ENCODE peak calls at places on chromosome 14, in ten cellular contexts. Y is myocyte, L is BJ, A is DND-41, B is GDM1, J is amygdala, Q is esophagus squamous epithelium, F is MCF 10A, U is right lobe of liver, Z is naive B cell. I is an unnamed sample.

GRCh38 chr14:52043690-52044089 is 25.2 kb downstream of the NID2 start:
- DNase-seq in Y (no peak), L (no peak), A (peak; percentile 37), B (no peak), J (no peak), Q (no peak), F (peak; percentile 59), U (no peak), Z (no peak), I (peak; percentile 39)

GRCh38 chr14:69647216-69647615 is 35.8 kb downstream of the SUSD6 start:
- DNase-seq in Y (no peak), L (no peak), A (no peak), B (no peak), J (no peak), Q (no peak), F (no peak), U (no peak), Z (no peak), I (no peak)

GRCh38 chr14:42222924-42223471 is 616.3 kb downstream of the LRFN5 start:
- DNase-seq in Y (peak; percentile 91), L (peak; percentile 13), A (no peak), B (no peak), J (no peak), Q (no peak), F (peak; percentile 70), U (no peak), Z (peak; percentile 22), I (peak; percentile 82)

GRCh38 chr14:49892636-49893308 is at the start of gene ARF6:
- DNase-seq in Y (peak; percentile 99), L (peak; percentile 65), A (peak; percentile 97), B (peak; percentile 97), J (peak; percentile 95), Q (peak; percentile 91), F (peak; percentile 97), U (peak; percentile 99), Z (peak; percentile 97), I (peak; percentile 99)

GRCh38 chr14:72892103-72892878 is 1.6 kb downstream of the DPF3 start:
- DNase-seq in Y (no peak), L (no peak), A (no peak), B (no peak), J (no peak), Q (no peak), F (no peak), U (peak; percentile 56), Z (peak; percentile 33), I (peak; percentile 49)

GRCh38 chr14:69657961-69658360 is 46.6 kb downstream of the SUSD6 start:
- DNase-seq in Y (peak; percentile 59), L (no peak), A (no peak), B (no peak), J (no peak), Q (no peak), F (peak; percentile 71), U (peak; percentile 79), Z (no peak), I (no peak)

GRCh38 chr14:92497391-92497790 is 16.2 kb upstream of the RIN3 start:
- DNase-seq in Y (no peak), L (no peak), A (no peak), B (no peak), J (no peak), Q (no peak), F (no peak), U (no peak), Z (no peak), I (no peak)

GRCh38 chr14:24064091-24064795 is 7.1 kb upstream of the CPNE6 start:
- DNase-seq in Y (peak; percentile 6), L (no peak), A (no peak), B (no peak), J (no peak), Q (no peak), F (no peak), U (no peak), Z (no peak), I (no peak)

GRCh38 chr14:69887740-69888657 is 8.8 kb downstream of the SMOC1 start:
- DNase-seq in Y (no peak), L (no peak), A (no peak), B (no peak), J (no peak), Q (no peak), F (peak; percentile 58), U (peak; percentile 74), Z (no peak), I (no peak)

GRCh38 chr14:101537286-101537685 is 24.0 kb upstream of the DIO3 start:
- DNase-seq in Y (no peak), L (no peak), A (no peak), B (no peak), J (no peak), Q (no peak), F (no peak), U (no peak), Z (no peak), I (no peak)

GRCh38 chr14:60161176-60162107 is 3.8 kb downstream of the DHRS7 start:
- DNase-seq in Y (peak; percentile 46), L (no peak), A (no peak), B (no peak), J (no peak), Q (no peak), F (peak; percentile 36), U (peak; percentile 74), Z (no peak), I (no peak)

GRCh38 chr14:36054353-36055051 is 122.0 kb downstream of the PTCSC3 start:
- DNase-seq in Y (no peak), L (no peak), A (no peak), B (no peak), J (no peak), Q (no peak), F (no peak), U (peak; percentile 79), Z (no peak), I (no peak)

GRCh38 chr14:62709773-62710172 is 335.5 kb downstream of the KCNH5 start:
- DNase-seq in Y (no peak), L (no peak), A (no peak), B (no peak), J (no peak), Q (no peak), F (no peak), U (no peak), Z (no peak), I (no peak)

GRCh38 chr14:61653507-61653906 is 41.8 kb upstream of the HIF1A start:
- DNase-seq in Y (peak; percentile 73), L (no peak), A (no peak), B (no peak), J (no peak), Q (no peak), F (peak; percentile 60), U (peak; percentile 60), Z (no peak), I (no peak)

GRCh38 chr14:60734465-60735242 is at the start of gene MNAT1:
- DNase-seq in Y (peak; percentile 87), L (peak; percentile 31), A (peak; percentile 87), B (peak; percentile 78), J (peak; percentile 63), Q (peak; percentile 12), F (peak; percentile 82), U (peak; percentile 79), Z (peak; percentile 68), I (peak; percentile 92)

GRCh38 chr14:30443368-30444007 is 115.5 kb upstream of the G2E3 start:
- DNase-seq in Y (peak; percentile 51), L (no peak), A (no peak), B (no peak), J (no peak), Q (no peak), F (peak; percentile 56), U (no peak), Z (no peak), I (peak; percentile 44)

GRCh38 chr14:70822706-70823185 is 13.4 kb upstream of the MAP3K9 start:
- DNase-seq in Y (no peak), L (no peak), A (peak; percentile 56), B (no peak), J (no peak), Q (no peak), F (no peak), U (no peak), Z (no peak), I (no peak)

GRCh38 chr14:38910092-38910491 is 192.9 kb downstream of the SEC23A start:
- DNase-seq in Y (no peak), L (no peak), A (no peak), B (no peak), J (no peak), Q (no peak), F (no peak), U (no peak), Z (no peak), I (peak; percentile 26)

GRCh38 chr14:75985618-75986438 is at the start of gene IFT43:
- DNase-seq in Y (peak; percentile 88), L (no peak), A (peak; percentile 84), B (peak; percentile 46), J (peak; percentile 81), Q (peak; percentile 66), F (peak; percentile 85), U (peak; percentile 95), Z (peak; percentile 88), I (peak; percentile 80)

GRCh38 chr14:61177279-61178225 is 103.6 kb downstream of the TMEM30B start:
- DNase-seq in Y (peak; percentile 60), L (no peak), A (no peak), B (no peak), J (no peak), Q (no peak), F (peak; percentile 26), U (no peak), Z (no peak), I (no peak)

GRCh38 chr14:30630248-30630647 is 8.1 kb downstream of the SCFD1 start:
- DNase-seq in Y (no peak), L (no peak), A (no peak), B (no peak), J (no peak), Q (no peak), F (no peak), U (no peak), Z (no peak), I (no peak)

GRCh38 chr14:34971381-34971780 is 11.4 kb upstream of the SRP54 start:
- DNase-seq in Y (no peak), L (no peak), A (no peak), B (no peak), J (no peak), Q (no peak), F (no peak), U (no peak), Z (no peak), I (no peak)

GRCh38 chr14:97287956-97288355 is 490.8 kb downstream of the VRK1 start:
- DNase-seq in Y (no peak), L (no peak), A (no peak), B (no peak), J (no peak), Q (no peak), F (no peak), U (no peak), Z (no peak), I (no peak)

GRCh38 chr14:50229646-50230045 is 1.7 kb downstream of the SOS2 start:
- DNase-seq in Y (no peak), L (no peak), A (no peak), B (no peak), J (no peak), Q (no peak), F (no peak), U (no peak), Z (no peak), I (no peak)

GRCh38 chr14:101049511-101049910 is 146.0 kb upstream of the RTL1 start:
- DNase-seq in Y (no peak), L (no peak), A (no peak), B (no peak), J (no peak), Q (no peak), F (no peak), U (no peak), Z (no peak), I (no peak)

GRCh38 chr14:30243805-30244204 is 315.2 kb upstream of the G2E3 start:
- DNase-seq in Y (no peak), L (peak; percentile 36), A (no peak), B (no peak), J (no peak), Q (no peak), F (peak; percentile 85), U (no peak), Z (no peak), I (no peak)

GRCh38 chr14:59004012-59004411 is 184.5 kb upstream of the DAAM1 start:
- DNase-seq in Y (peak; percentile 14), L (no peak), A (no peak), B (no peak), J (no peak), Q (no peak), F (no peak), U (no peak), Z (no peak), I (no peak)

GRCh38 chr14:53355581-53356112 is 202.5 kb upstream of the DDHD1 start:
- DNase-seq in Y (peak; percentile 90), L (peak; percentile 29), A (peak; percentile 44), B (peak; percentile 16), J (no peak), Q (no peak), F (peak; percentile 37), U (no peak), Z (no peak), I (peak; percentile 6)